ENCODE peak calls at places on chromosome 6, in four cellular contexts. One of them, this sample, is unnamed.

GRCh38 chr6:54980511-54981275 is 134.1 kb downstream of the FAM83B start:
- DNase-seq in naive thymus-derived CD4-positive, alpha-beta T cell: no peak
- DNase-seq in psoas muscle: no peak
- DNase-seq in cardiac muscle cell: no peak
- DNase-seq in this sample: no peak

GRCh38 chr6:158506577-158506976 is 53.3 kb upstream of the TMEM181 start:
- DNase-seq in cardiac muscle cell: peak; percentile 57
- DNase-seq in psoas muscle: no peak
- DNase-seq in naive thymus-derived CD4-positive, alpha-beta T cell: no peak
- DNase-seq in this sample: no peak

GRCh38 chr6:138088307-138088744 is 18.9 kb downstream of the PERP start:
- DNase-seq in naive thymus-derived CD4-positive, alpha-beta T cell: no peak
- DNase-seq in psoas muscle: no peak
- DNase-seq in cardiac muscle cell: no peak
- DNase-seq in this sample: no peak

GRCh38 chr6:72976389-72976900 is 248.9 kb downstream of the KHDC1L start:
- DNase-seq in cardiac muscle cell: no peak
- DNase-seq in psoas muscle: no peak
- DNase-seq in naive thymus-derived CD4-positive, alpha-beta T cell: no peak
- DNase-seq in this sample: no peak

GRCh38 chr6:95496769-95497426 is 80.4 kb upstream of the MANEA start:
- DNase-seq in cardiac muscle cell: no peak
- DNase-seq in naive thymus-derived CD4-positive, alpha-beta T cell: no peak
- DNase-seq in psoas muscle: no peak
- DNase-seq in this sample: no peak

GRCh38 chr6:157907651-157908050 is 74.0 kb upstream of the SYNJ2 start:
- DNase-seq in cardiac muscle cell: no peak
- DNase-seq in psoas muscle: no peak
- DNase-seq in naive thymus-derived CD4-positive, alpha-beta T cell: no peak
- DNase-seq in this sample: no peak

GRCh38 chr6:105357147-105357546 is 45.7 kb downstream of the PREP start:
- DNase-seq in naive thymus-derived CD4-positive, alpha-beta T cell: no peak
- DNase-seq in cardiac muscle cell: no peak
- DNase-seq in psoas muscle: no peak
- DNase-seq in this sample: no peak

GRCh38 chr6:62541502-62541901 is 255.5 kb upstream of the KHDRBS2 start:
- DNase-seq in psoas muscle: no peak
- DNase-seq in cardiac muscle cell: no peak
- DNase-seq in naive thymus-derived CD4-positive, alpha-beta T cell: no peak
- DNase-seq in this sample: no peak

GRCh38 chr6:130680118-130680517 is 147.1 kb upstream of the SMLR1 start:
- DNase-seq in cardiac muscle cell: no peak
- DNase-seq in psoas muscle: no peak
- DNase-seq in naive thymus-derived CD4-positive, alpha-beta T cell: no peak
- DNase-seq in this sample: no peak

GRCh38 chr6:13522639-13523038 is 35.2 kb upstream of the GFOD1 start:
- DNase-seq in naive thymus-derived CD4-positive, alpha-beta T cell: no peak
- DNase-seq in psoas muscle: no peak
- DNase-seq in cardiac muscle cell: no peak
- DNase-seq in this sample: no peak

GRCh38 chr6:158023597-158023939 is 41.9 kb downstream of the SYNJ2 start:
- DNase-seq in cardiac muscle cell: no peak
- DNase-seq in psoas muscle: no peak
- DNase-seq in naive thymus-derived CD4-positive, alpha-beta T cell: no peak
- DNase-seq in this sample: no peak

GRCh38 chr6:75275067-75275466 is 9.5 kb downstream of the TMEM30A start:
- DNase-seq in naive thymus-derived CD4-positive, alpha-beta T cell: no peak
- DNase-seq in psoas muscle: no peak
- DNase-seq in cardiac muscle cell: no peak
- DNase-seq in this sample: no peak

GRCh38 chr6:133609404-133610270 is 279.3 kb upstream of the TCF21 start:
- DNase-seq in cardiac muscle cell: no peak
- DNase-seq in psoas muscle: no peak
- DNase-seq in naive thymus-derived CD4-positive, alpha-beta T cell: no peak
- DNase-seq in this sample: no peak

GRCh38 chr6:107713214-107713962 is 110.7 kb downstream of the SCML4 start:
- DNase-seq in psoas muscle: no peak
- DNase-seq in naive thymus-derived CD4-positive, alpha-beta T cell: peak; percentile 40
- DNase-seq in cardiac muscle cell: no peak
- DNase-seq in this sample: no peak

GRCh38 chr6:35419431-35419830 is 32.7 kb upstream of the FANCE start:
- DNase-seq in psoas muscle: no peak
- DNase-seq in cardiac muscle cell: peak; percentile 36
- DNase-seq in naive thymus-derived CD4-positive, alpha-beta T cell: no peak
- DNase-seq in this sample: no peak

GRCh38 chr6:168365422-168366165 is 46.0 kb upstream of the DACT2 start:
- DNase-seq in naive thymus-derived CD4-positive, alpha-beta T cell: no peak
- DNase-seq in psoas muscle: peak; percentile 5
- DNase-seq in cardiac muscle cell: no peak
- DNase-seq in this sample: no peak

GRCh38 chr6:36756761-36757160 is 59.1 kb downstream of the RAB44 start:
- DNase-seq in naive thymus-derived CD4-positive, alpha-beta T cell: no peak
- DNase-seq in psoas muscle: no peak
- DNase-seq in cardiac muscle cell: no peak
- DNase-seq in this sample: no peak

GRCh38 chr6:30820196-30820595 is 64.1 kb upstream of the DDR1 start:
- DNase-seq in psoas muscle: peak; percentile 32
- DNase-seq in cardiac muscle cell: no peak
- DNase-seq in naive thymus-derived CD4-positive, alpha-beta T cell: no peak
- DNase-seq in this sample: no peak

GRCh38 chr6:21753571-21754108 is 160.1 kb downstream of the SOX4 start:
- DNase-seq in naive thymus-derived CD4-positive, alpha-beta T cell: no peak
- DNase-seq in psoas muscle: no peak
- DNase-seq in cardiac muscle cell: no peak
- DNase-seq in this sample: no peak

GRCh38 chr6:22681761-22682160 is 112.4 kb downstream of the HDGFL1 start:
- DNase-seq in cardiac muscle cell: no peak
- DNase-seq in psoas muscle: no peak
- DNase-seq in naive thymus-derived CD4-positive, alpha-beta T cell: no peak
- DNase-seq in this sample: no peak

GRCh38 chr6:119137194-119138072 is 59.0 kb upstream of the FAM184A start:
- DNase-seq in psoas muscle: no peak
- DNase-seq in naive thymus-derived CD4-positive, alpha-beta T cell: no peak
- DNase-seq in cardiac muscle cell: no peak
- DNase-seq in this sample: no peak

GRCh38 chr6:106309766-106310373 is 15.7 kb downstream of the ATG5 start:
- DNase-seq in psoas muscle: no peak
- DNase-seq in naive thymus-derived CD4-positive, alpha-beta T cell: no peak
- DNase-seq in cardiac muscle cell: no peak
- DNase-seq in this sample: no peak

GRCh38 chr6:286681-287499 is 5.4 kb upstream of the DUSP22 start:
- DNase-seq in cardiac muscle cell: no peak
- DNase-seq in psoas muscle: no peak
- DNase-seq in naive thymus-derived CD4-positive, alpha-beta T cell: no peak
- DNase-seq in this sample: no peak

GRCh38 chr6:138765896-138766487 is 7.6 kb upstream of the CCDC28A start:
- DNase-seq in cardiac muscle cell: peak; percentile 54
- DNase-seq in naive thymus-derived CD4-positive, alpha-beta T cell: no peak
- DNase-seq in psoas muscle: no peak
- DNase-seq in this sample: peak; percentile 33

GRCh38 chr6:116450769-116451740 is 10.1 kb upstream of the CALHM6 start:
- DNase-seq in naive thymus-derived CD4-positive, alpha-beta T cell: no peak
- DNase-seq in cardiac muscle cell: no peak
- DNase-seq in psoas muscle: no peak
- DNase-seq in this sample: no peak

GRCh38 chr6:64713175-64713574 is 993.9 kb downstream of the EYS start:
- DNase-seq in cardiac muscle cell: no peak
- DNase-seq in psoas muscle: no peak
- DNase-seq in naive thymus-derived CD4-positive, alpha-beta T cell: no peak
- DNase-seq in this sample: no peak

GRCh38 chr6:170028629-170029345 is 262.1 kb downstream of the DLL1 start:
- DNase-seq in naive thymus-derived CD4-positive, alpha-beta T cell: no peak
- DNase-seq in psoas muscle: no peak
- DNase-seq in cardiac muscle cell: no peak
- DNase-seq in this sample: no peak

GRCh38 chr6:145964948-145965366 is 799 bp upstream of the SHPRH start:
- DNase-seq in naive thymus-derived CD4-positive, alpha-beta T cell: no peak
- DNase-seq in cardiac muscle cell: no peak
- DNase-seq in psoas muscle: no peak
- DNase-seq in this sample: peak; percentile 11

GRCh38 chr6:145960918-145961604 is 3.1 kb downstream of the SHPRH start:
- DNase-seq in psoas muscle: no peak
- DNase-seq in naive thymus-derived CD4-positive, alpha-beta T cell: no peak
- DNase-seq in cardiac muscle cell: no peak
- DNase-seq in this sample: no peak

GRCh38 chr6:145967549-145967948 is 3.4 kb upstream of the SHPRH start:
- DNase-seq in naive thymus-derived CD4-positive, alpha-beta T cell: no peak
- DNase-seq in psoas muscle: no peak
- DNase-seq in cardiac muscle cell: no peak
- DNase-seq in this sample: no peak

GRCh38 chr6:145963216-145964068 is 716 bp downstream of the SHPRH start:
- DNase-seq in psoas muscle: no peak
- DNase-seq in naive thymus-derived CD4-positive, alpha-beta T cell: peak; percentile 33
- DNase-seq in cardiac muscle cell: peak; percentile 79
- DNase-seq in this sample: peak; percentile 38

DNA sequence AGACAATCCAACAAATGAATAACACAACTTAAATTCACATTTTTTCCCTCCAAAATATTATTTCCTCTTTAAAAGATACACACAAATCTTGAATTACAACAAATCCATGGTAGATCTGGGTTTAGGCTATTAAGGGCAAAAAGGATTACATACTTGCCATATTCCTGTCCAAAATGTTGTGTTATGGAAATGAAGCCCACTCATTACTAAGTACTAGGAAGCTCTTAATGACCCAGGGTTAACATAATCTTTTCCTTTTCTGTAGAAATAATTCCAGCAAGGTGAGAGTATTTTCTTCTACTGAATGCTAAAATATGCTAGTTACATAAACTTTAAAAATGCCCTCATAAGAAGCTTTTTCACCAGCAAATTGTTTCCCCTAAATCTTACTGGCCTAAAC is 1.6 kb downstream of the SHPRH start:
- DNase-seq in naive thymus-derived CD4-positive, alpha-beta T cell: no peak
- DNase-seq in cardiac muscle cell: no peak
- DNase-seq in psoas muscle: no peak
- DNase-seq in this sample: no peak
- H3K4me3 ChIP-seq in naive thymus-derived CD4-positive, alpha-beta T cell: no peak overlapping the region
- H3K4me3 ChIP-seq in cardiac muscle cell: peak overlapping the region; percentile 71
- H3K4me3 ChIP-seq in psoas muscle: peak overlapping the region; percentile 87
- H3K4me3 ChIP-seq in this sample: no peak overlapping the region

GRCh38 chr6:114216789-114217467 is 125.9 kb downstream of the HS3ST5 start:
- DNase-seq in psoas muscle: peak; percentile 14
- DNase-seq in cardiac muscle cell: no peak
- DNase-seq in naive thymus-derived CD4-positive, alpha-beta T cell: no peak
- DNase-seq in this sample: no peak
- H3K27me3 ChIP-seq in psoas muscle: no peaks in the 10 kb centered on the region
- H3K27me3 ChIP-seq in cardiac muscle cell: no peaks in the 10 kb centered on the region
- H3K27me3 ChIP-seq in naive thymus-derived CD4-positive, alpha-beta T cell: no peaks in the 10 kb centered on the region
- H3K27me3 ChIP-seq in this sample: no peaks in the 10 kb centered on the region

GRCh38 chr6:41284726-41285125 is 1.8 kb downstream of the TREM1 start:
- DNase-seq in psoas muscle: no peak
- DNase-seq in cardiac muscle cell: peak; percentile 7
- DNase-seq in naive thymus-derived CD4-positive, alpha-beta T cell: no peak
- DNase-seq in this sample: no peak

GRCh38 chr6:41286544-41287346 is at the start of gene TREM1:
- DNase-seq in psoas muscle: peak; percentile 26
- DNase-seq in naive thymus-derived CD4-positive, alpha-beta T cell: no peak
- DNase-seq in cardiac muscle cell: no peak
- DNase-seq in this sample: no peak

GRCh38 chr6:41289815-41290214 is 3.3 kb upstream of the TREM1 start:
- DNase-seq in psoas muscle: no peak
- DNase-seq in cardiac muscle cell: peak; percentile 22
- DNase-seq in naive thymus-derived CD4-positive, alpha-beta T cell: no peak
- DNase-seq in this sample: no peak

GRCh38 chr6:41291717-41292116 is 5.2 kb upstream of the TREM1 start:
- DNase-seq in psoas muscle: no peak
- DNase-seq in cardiac muscle cell: no peak
- DNase-seq in naive thymus-derived CD4-positive, alpha-beta T cell: no peak
- DNase-seq in this sample: no peak

DNA sequence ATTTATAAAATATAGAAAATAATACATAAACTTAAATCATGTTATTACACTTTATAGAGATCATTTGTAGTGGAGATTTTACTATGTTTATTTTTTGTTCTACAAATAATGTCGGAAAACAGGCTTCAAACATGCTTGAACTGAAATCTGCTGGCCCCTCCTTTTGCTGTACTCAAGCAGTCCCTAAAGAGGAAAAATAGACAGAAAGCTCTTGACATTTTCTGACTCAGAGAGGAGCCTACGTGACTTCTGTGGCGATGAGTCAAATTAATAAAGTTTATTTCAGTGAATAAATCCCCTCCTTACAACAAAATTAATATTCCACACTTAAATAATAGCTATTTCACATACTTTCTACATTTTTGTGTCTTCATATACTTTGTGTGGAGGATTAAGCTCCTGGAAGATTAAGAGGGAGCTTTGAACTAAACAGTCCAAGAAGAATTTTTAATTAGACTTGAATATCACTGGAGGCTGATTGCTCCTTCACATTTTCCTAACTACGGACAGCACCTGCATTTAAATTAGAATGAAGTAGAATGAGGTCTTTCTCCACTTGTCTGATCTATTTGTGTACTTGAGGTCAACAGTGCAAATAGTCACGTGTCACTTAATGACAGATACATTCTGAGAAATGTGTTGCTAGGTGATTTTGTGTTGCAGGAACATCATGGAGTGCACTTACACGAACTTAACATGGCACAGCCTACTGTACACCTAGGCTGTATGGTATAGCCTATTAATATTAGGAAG is 1.7 kb upstream of the TREM1 start:
- DNase-seq in psoas muscle: no peak
- DNase-seq in cardiac muscle cell: peak; percentile 56
- DNase-seq in naive thymus-derived CD4-positive, alpha-beta T cell: no peak
- DNase-seq in this sample: no peak
- H3K27ac ChIP-seq in psoas muscle: no peak overlapping the region
- H3K27ac ChIP-seq in cardiac muscle cell: peak overlapping the region; percentile 59
- H3K27ac ChIP-seq in naive thymus-derived CD4-positive, alpha-beta T cell: no peak overlapping the region
- H3K27ac ChIP-seq in this sample: no peak overlapping the region

GRCh38 chr6:44856495-44856878 is 469.0 kb downstream of the CDC5L start:
- DNase-seq in psoas muscle: no peak
- DNase-seq in naive thymus-derived CD4-positive, alpha-beta T cell: no peak
- DNase-seq in cardiac muscle cell: no peak
- DNase-seq in this sample: no peak
- H3K4me3 ChIP-seq in psoas muscle: no peak overlapping the region
- H3K4me3 ChIP-seq in naive thymus-derived CD4-positive, alpha-beta T cell: no peak overlapping the region
- H3K4me3 ChIP-seq in cardiac muscle cell: no peak overlapping the region
- H3K4me3 ChIP-seq in this sample: no peak overlapping the region

GRCh38 chr6:68400396-68400795 is 234.7 kb upstream of the ADGRB3 start:
- DNase-seq in psoas muscle: no peak
- DNase-seq in naive thymus-derived CD4-positive, alpha-beta T cell: no peak
- DNase-seq in cardiac muscle cell: no peak
- DNase-seq in this sample: no peak
- H3K27me3 ChIP-seq in psoas muscle: no peaks in the 10 kb centered on the region
- H3K27me3 ChIP-seq in naive thymus-derived CD4-positive, alpha-beta T cell: no peaks in the 10 kb centered on the region
- H3K27me3 ChIP-seq in cardiac muscle cell: no peaks in the 10 kb centered on the region
- H3K27me3 ChIP-seq in this sample: no peaks in the 10 kb centered on the region

This sample was measured in CD4-positive, alpha-beta memory T cell.